ENCODE peak calls at places on chromosome 20, in ten cellular contexts. One of them, this sample, is unnamed.

GRCh38 chr20:62219101-62219991 is 732 bp downstream of the HRH3 start:
- DNase-seq in A549: no peak
- DNase-seq in activated CD8-positive, alpha-beta memory T cell treated with anti-CD3 and anti-CD28 coated beads, Interleukin-2, amount 10 ng/mL, durations not matched to agents 7 days and 5 days: no peak
- DNase-seq in brain microvascular endothelial cell: no peak
- DNase-seq in stimulated activated CD8-positive, alpha-beta memory T cell treated with anti-CD3 and anti-CD28 coated beads, Interleukin-7, amount 100 ng/mL, for 1 hour: no peak
- DNase-seq in amniotic epithelial cell: no peak
- DNase-seq in globus pallidus: no peak
- DNase-seq in Peyer's patch: no peak
- DNase-seq in EL: no peak
- DNase-seq in SK-MEL-5: no peak
- DNase-seq in this sample: no peak

GRCh38 chr20:61601853-61602252 is 349.8 kb downstream of the CDH4 start:
- DNase-seq in Peyer's patch: no peak
- DNase-seq in activated CD8-positive, alpha-beta memory T cell treated with anti-CD3 and anti-CD28 coated beads, Interleukin-2, amount 10 ng/mL, durations not matched to agents 7 days and 5 days: no peak
- DNase-seq in globus pallidus: no peak
- DNase-seq in brain microvascular endothelial cell: no peak
- DNase-seq in SK-MEL-5: no peak
- DNase-seq in stimulated activated CD8-positive, alpha-beta memory T cell treated with anti-CD3 and anti-CD28 coated beads, Interleukin-7, amount 100 ng/mL, for 1 hour: no peak
- DNase-seq in A549: no peak
- DNase-seq in amniotic epithelial cell: no peak
- DNase-seq in EL: no peak
- DNase-seq in this sample: no peak

GRCh38 chr20:37396520-37397075 is 50.7 kb downstream of the SRC start:
- DNase-seq in stimulated activated CD8-positive, alpha-beta memory T cell treated with anti-CD3 and anti-CD28 coated beads, Interleukin-7, amount 100 ng/mL, for 1 hour: no peak
- DNase-seq in activated CD8-positive, alpha-beta memory T cell treated with anti-CD3 and anti-CD28 coated beads, Interleukin-2, amount 10 ng/mL, durations not matched to agents 7 days and 5 days: no peak
- DNase-seq in SK-MEL-5: no peak
- DNase-seq in EL: no peak
- DNase-seq in brain microvascular endothelial cell: no peak
- DNase-seq in amniotic epithelial cell: no peak
- DNase-seq in globus pallidus: no peak
- DNase-seq in Peyer's patch: no peak
- DNase-seq in A549: no peak
- DNase-seq in this sample: no peak

GRCh38 chr20:5630071-5630470 is 120.1 kb upstream of the SHLD1 start:
- DNase-seq in stimulated activated CD8-positive, alpha-beta memory T cell treated with anti-CD3 and anti-CD28 coated beads, Interleukin-7, amount 100 ng/mL, for 1 hour: no peak
- DNase-seq in brain microvascular endothelial cell: no peak
- DNase-seq in globus pallidus: no peak
- DNase-seq in activated CD8-positive, alpha-beta memory T cell treated with anti-CD3 and anti-CD28 coated beads, Interleukin-2, amount 10 ng/mL, durations not matched to agents 7 days and 5 days: no peak
- DNase-seq in A549: no peak
- DNase-seq in amniotic epithelial cell: no peak
- DNase-seq in Peyer's patch: no peak
- DNase-seq in EL: no peak
- DNase-seq in SK-MEL-5: no peak
- DNase-seq in this sample: peak

GRCh38 chr20:1945134-1945618 is 48.7 kb downstream of the PDYN start:
- DNase-seq in brain microvascular endothelial cell: no peak
- DNase-seq in globus pallidus: peak
- DNase-seq in EL: no peak
- DNase-seq in stimulated activated CD8-positive, alpha-beta memory T cell treated with anti-CD3 and anti-CD28 coated beads, Interleukin-7, amount 100 ng/mL, for 1 hour: no peak
- DNase-seq in A549: no peak
- DNase-seq in Peyer's patch: no peak
- DNase-seq in SK-MEL-5: no peak
- DNase-seq in activated CD8-positive, alpha-beta memory T cell treated with anti-CD3 and anti-CD28 coated beads, Interleukin-2, amount 10 ng/mL, durations not matched to agents 7 days and 5 days: no peak
- DNase-seq in amniotic epithelial cell: peak
- DNase-seq in this sample: peak

GRCh38 chr20:23622839-23623343 is 14.9 kb downstream of the CST3 start:
- DNase-seq in Peyer's patch: no peak
- DNase-seq in globus pallidus: no peak
- DNase-seq in stimulated activated CD8-positive, alpha-beta memory T cell treated with anti-CD3 and anti-CD28 coated beads, Interleukin-7, amount 100 ng/mL, for 1 hour: no peak
- DNase-seq in activated CD8-positive, alpha-beta memory T cell treated with anti-CD3 and anti-CD28 coated beads, Interleukin-2, amount 10 ng/mL, durations not matched to agents 7 days and 5 days: no peak
- DNase-seq in EL: peak
- DNase-seq in A549: peak
- DNase-seq in brain microvascular endothelial cell: peak
- DNase-seq in amniotic epithelial cell: peak
- DNase-seq in SK-MEL-5: peak
- DNase-seq in this sample: peak

GRCh38 chr20:26135325-26136110 is 438.9 kb upstream of the ZNF337 start:
- DNase-seq in Peyer's patch: no peak
- DNase-seq in amniotic epithelial cell: no peak
- DNase-seq in brain microvascular endothelial cell: no peak
- DNase-seq in activated CD8-positive, alpha-beta memory T cell treated with anti-CD3 and anti-CD28 coated beads, Interleukin-2, amount 10 ng/mL, durations not matched to agents 7 days and 5 days: no peak
- DNase-seq in stimulated activated CD8-positive, alpha-beta memory T cell treated with anti-CD3 and anti-CD28 coated beads, Interleukin-7, amount 100 ng/mL, for 1 hour: no peak
- DNase-seq in globus pallidus: no peak
- DNase-seq in A549: no peak
- DNase-seq in SK-MEL-5: peak
- DNase-seq in EL: no peak
- DNase-seq in this sample: no peak

GRCh38 chr20:57439432-57439831 is 48.2 kb downstream of the RBM38 start:
- DNase-seq in activated CD8-positive, alpha-beta memory T cell treated with anti-CD3 and anti-CD28 coated beads, Interleukin-2, amount 10 ng/mL, durations not matched to agents 7 days and 5 days: no peak
- DNase-seq in EL: no peak
- DNase-seq in globus pallidus: peak
- DNase-seq in Peyer's patch: no peak
- DNase-seq in stimulated activated CD8-positive, alpha-beta memory T cell treated with anti-CD3 and anti-CD28 coated beads, Interleukin-7, amount 100 ng/mL, for 1 hour: no peak
- DNase-seq in amniotic epithelial cell: no peak
- DNase-seq in A549: no peak
- DNase-seq in SK-MEL-5: no peak
- DNase-seq in brain microvascular endothelial cell: no peak
- DNase-seq in this sample: no peak

GRCh38 chr20:47354710-47355488 is 1.6 kb downstream of the ZMYND8 start:
- DNase-seq in SK-MEL-5: peak
- DNase-seq in stimulated activated CD8-positive, alpha-beta memory T cell treated with anti-CD3 and anti-CD28 coated beads, Interleukin-7, amount 100 ng/mL, for 1 hour: no peak
- DNase-seq in brain microvascular endothelial cell: no peak
- DNase-seq in Peyer's patch: no peak
- DNase-seq in activated CD8-positive, alpha-beta memory T cell treated with anti-CD3 and anti-CD28 coated beads, Interleukin-2, amount 10 ng/mL, durations not matched to agents 7 days and 5 days: no peak
- DNase-seq in EL: no peak
- DNase-seq in globus pallidus: peak
- DNase-seq in A549: no peak
- DNase-seq in amniotic epithelial cell: peak
- DNase-seq in this sample: peak

GRCh38 chr20:40160151-40160550 is 528.9 kb downstream of the MAFB start:
- DNase-seq in Peyer's patch: no peak
- DNase-seq in globus pallidus: peak
- DNase-seq in stimulated activated CD8-positive, alpha-beta memory T cell treated with anti-CD3 and anti-CD28 coated beads, Interleukin-7, amount 100 ng/mL, for 1 hour: no peak
- DNase-seq in A549: peak
- DNase-seq in brain microvascular endothelial cell: peak
- DNase-seq in amniotic epithelial cell: no peak
- DNase-seq in SK-MEL-5: peak
- DNase-seq in activated CD8-positive, alpha-beta memory T cell treated with anti-CD3 and anti-CD28 coated beads, Interleukin-2, amount 10 ng/mL, durations not matched to agents 7 days and 5 days: peak
- DNase-seq in EL: peak
- DNase-seq in this sample: peak